ENCODE peak calls at places on chromosomes 6 and 20, in six cellular contexts. M, K, Q, B, X and H are unnamed samples.

GRCh38 chr20:62953839-62954703 is 1.6 kb downstream of the SLC17A9 start:
- DNase-seq in M (no peak), K (peak), Q (no peak), B (peak), X (peak), H (no peak)

GRCh38 chr6:15518057-15518456 is 144.8 kb downstream of the DTNBP1 start:
- DNase-seq in M (no peak), K (no peak), Q (no peak), B (no peak), X (no peak), H (no peak)

GRCh38 chr20:17576215-17576614 is 6.3 kb downstream of the DSTN start:
- DNase-seq in M (no peak), K (no peak), Q (no peak), B (no peak), X (no peak), H (no peak)

GRCh38 chr6:44530209-44530909 is 142.9 kb downstream of the CDC5L start:
- DNase-seq in M (no peak), K (no peak), Q (no peak), B (no peak), X (no peak), H (no peak)

GRCh38 chr6:119344306-119344705 is 5.3 kb downstream of the MAN1A1 start:
- DNase-seq in M (no peak), K (no peak), Q (no peak), B (no peak), X (peak), H (no peak)

GRCh38 chr6:4819706-4820283 is 43.6 kb downstream of the CDYL start:
- DNase-seq in M (no peak), K (no peak), Q (no peak), B (no peak), X (no peak), H (no peak)

GRCh38 chr6:39684790-39685485 is 40.3 kb downstream of the KIF6 start:
- DNase-seq in M (no peak), K (no peak), Q (no peak), B (no peak), X (no peak), H (no peak)

GRCh38 chr6:41939848-41940758 is 1.5 kb downstream of the CCND3 start:
- DNase-seq in M (no peak), K (no peak), Q (no peak), B (peak), X (no peak), H (no peak)

GRCh38 chr6:16331328-16332174 is 93.2 kb downstream of the GMPR start:
- DNase-seq in M (peak), K (no peak), Q (no peak), B (peak), X (peak), H (no peak)

GRCh38 chr6:51855310-51856082 is 231.9 kb downstream of the PKHD1 start:
- DNase-seq in M (peak), K (peak), Q (peak), B (peak), X (peak), H (peak)

GRCh38 chr20:52783769-52784168 is 188.4 kb upstream of the TSHZ2 start:
- DNase-seq in M (no peak), K (no peak), Q (no peak), B (peak), X (peak), H (no peak)

GRCh38 chr6:151022492-151022891 is 157.0 kb downstream of the MTHFD1L start:
- DNase-seq in M (no peak), K (no peak), Q (no peak), B (no peak), X (no peak), H (no peak)

GRCh38 chr6:151023346-151023745 is 157.8 kb downstream of the MTHFD1L start:
- DNase-seq in M (no peak), K (no peak), Q (no peak), B (no peak), X (no peak), H (no peak)

GRCh38 chr6:151018911-151019795 is 153.7 kb downstream of the MTHFD1L start:
- DNase-seq in M (no peak), K (no peak), Q (no peak), B (no peak), X (no peak), H (no peak)

GRCh38 chr6:151024597-151024996 is 159.1 kb downstream of the MTHFD1L start:
- DNase-seq in M (no peak), K (no peak), Q (no peak), B (no peak), X (no peak), H (no peak)

DNA sequence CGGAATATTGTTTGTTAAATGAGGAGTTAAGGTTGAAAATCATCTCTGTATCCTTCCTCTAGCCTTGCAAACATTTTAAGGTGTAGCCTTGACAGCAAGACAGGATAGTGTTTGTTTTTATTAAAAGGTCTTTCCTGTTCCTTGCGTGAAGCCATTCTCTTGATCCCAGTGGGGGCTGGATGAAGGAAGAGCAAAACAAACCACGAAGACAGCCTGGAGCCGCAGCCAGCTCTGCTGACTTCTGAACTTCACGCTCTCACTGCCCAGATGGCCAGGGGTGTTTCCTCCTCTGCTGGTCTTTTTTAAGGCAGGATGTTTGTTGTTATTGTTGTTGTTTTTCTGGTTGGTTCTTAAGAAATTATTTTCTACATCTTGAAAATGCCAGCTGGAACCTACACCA is 156.4 kb downstream of the MTHFD1L start:
- DNase-seq in M (no peak), K (no peak), Q (no peak), B (no peak), X (no peak), H (no peak)
- TF ChIP-seq SIN3A in M (no peak), K (no peak), Q (no peak), B (no peak), X (no peak), H (no peak)

DNA sequence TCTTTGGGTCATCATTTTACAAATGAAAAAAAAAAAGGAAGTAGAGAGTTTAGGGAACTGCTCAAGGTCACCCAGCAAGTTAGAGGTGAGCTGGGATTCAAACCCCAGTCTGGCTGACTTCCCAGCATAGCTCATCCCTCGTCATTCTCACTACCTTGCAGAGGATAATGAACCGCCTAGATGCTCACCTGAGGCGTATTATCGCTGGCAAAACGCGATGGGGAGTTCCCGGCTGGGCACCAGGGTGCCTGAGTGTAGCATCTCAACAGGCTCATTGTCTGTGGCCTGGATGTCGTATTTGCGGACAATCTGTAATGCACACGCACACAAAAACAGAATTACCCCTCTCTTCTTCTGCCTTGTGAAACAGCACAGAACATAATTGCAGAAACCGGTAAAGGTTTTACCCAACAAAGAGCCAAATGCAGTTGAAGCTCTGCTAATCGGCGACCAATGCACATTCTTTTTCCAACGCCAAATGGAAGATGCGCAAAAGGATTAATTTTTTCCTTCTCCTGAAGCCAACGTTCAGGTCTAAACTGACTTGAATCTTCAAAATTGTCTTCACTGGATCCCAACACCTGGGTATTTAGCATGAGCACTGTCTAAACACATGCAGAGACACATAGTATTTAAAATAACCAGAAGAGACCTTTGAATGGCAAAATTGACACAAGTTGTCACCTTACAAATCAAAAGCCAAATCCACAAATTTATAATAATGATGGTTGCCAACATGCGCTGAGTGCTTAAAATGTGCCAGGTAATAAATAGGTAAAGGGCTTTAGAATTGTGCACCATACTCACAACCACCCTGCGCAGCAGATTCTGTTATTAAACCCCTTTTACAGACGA is 16.6 kb downstream of the CYP24A1 start:
- DNase-seq in M (no peak), K (no peak), Q (no peak), B (no peak), X (no peak), H (no peak)
- TF ChIP-seq REST in M (no peak), K (no peak), Q (no peak), B (no peak), X (no peak), H (no peak)

DNA sequence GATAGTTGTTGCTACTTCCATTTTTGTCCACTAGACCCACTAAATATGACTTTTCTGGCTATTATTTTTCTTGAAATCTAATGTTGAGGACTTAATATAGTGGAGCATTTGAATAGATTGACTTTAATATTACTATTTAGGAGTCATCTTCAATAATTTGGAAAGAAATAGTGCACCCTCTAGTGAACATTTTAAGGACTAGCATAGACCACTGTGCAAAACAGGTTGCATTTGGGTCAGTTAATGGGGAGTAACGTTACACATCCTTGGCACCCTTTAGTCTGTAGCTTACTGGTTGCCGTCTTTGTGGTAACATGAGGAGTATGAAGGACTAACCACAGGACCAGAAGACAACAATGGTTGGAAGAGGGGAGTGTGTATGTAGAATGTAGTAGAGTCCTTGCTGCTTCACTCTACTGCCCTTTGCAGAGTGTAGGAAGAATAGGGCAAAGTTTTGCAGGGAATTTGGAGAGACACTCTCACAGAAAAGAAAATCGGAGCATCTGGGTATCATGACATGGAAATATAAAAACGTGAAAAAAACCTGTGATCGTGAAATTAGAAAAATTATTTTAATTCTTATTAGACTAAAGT is 25.2 kb downstream of the RFPL4B start:
- DNase-seq in M (peak), K (no peak), Q (peak), B (no peak), X (no peak), H (peak)
- TF ChIP-seq CTCF in M (peak), K (peak), Q (peak), B (no peak), X (peak), H (peak)

DNA sequence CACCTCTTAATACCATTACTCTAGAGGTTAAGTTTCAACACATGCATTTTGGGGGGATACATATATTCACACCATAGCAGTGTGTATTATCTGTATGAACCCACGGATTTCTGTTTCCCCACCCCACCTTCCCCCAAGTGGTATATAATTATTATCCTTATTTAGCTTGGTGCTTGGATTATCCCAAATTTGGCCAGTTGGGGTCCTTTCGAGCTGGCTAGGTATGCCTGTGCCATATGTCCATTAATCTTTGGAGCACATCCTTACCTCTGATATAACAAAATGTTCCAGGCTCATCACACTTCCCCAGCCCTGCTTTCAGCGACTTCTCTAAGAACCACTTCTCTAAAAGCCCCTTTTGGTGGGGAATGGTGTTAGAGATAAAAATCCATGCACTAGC is 118.7 kb upstream of the MLIP start:
- DNase-seq in M (no peak), K (no peak), Q (no peak), B (no peak), X (no peak), H (no peak)
- TF ChIP-seq SIN3A in M (no peak), K (no peak), Q (no peak), B (no peak), X (no peak), H (no peak)

DNA sequence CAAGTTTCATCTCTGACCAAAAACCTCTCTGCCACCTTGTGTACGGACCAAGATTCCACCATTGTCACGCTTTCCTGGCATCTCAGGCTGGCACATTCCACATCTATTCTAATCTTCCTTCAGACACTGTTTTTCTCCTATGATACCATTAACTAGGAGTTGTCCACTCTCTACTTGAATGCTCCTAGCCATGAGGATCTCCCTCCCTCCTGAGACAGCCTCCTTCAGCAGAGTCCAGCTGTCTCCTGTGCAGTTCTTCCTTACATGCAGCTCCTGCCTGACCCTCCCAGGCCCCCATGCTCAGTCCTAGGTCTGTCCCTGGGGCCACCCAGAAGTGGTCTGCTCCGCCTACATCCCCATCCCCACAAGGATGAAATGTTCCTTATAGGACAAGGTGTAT is 90.9 kb downstream of the CHMP4B start:
- DNase-seq in M (no peak), K (no peak), Q (no peak), B (no peak), X (no peak), H (no peak)
- TF ChIP-seq REST in M (no peak), K (no peak), Q (no peak), B (no peak), X (no peak), H (no peak)

DNA sequence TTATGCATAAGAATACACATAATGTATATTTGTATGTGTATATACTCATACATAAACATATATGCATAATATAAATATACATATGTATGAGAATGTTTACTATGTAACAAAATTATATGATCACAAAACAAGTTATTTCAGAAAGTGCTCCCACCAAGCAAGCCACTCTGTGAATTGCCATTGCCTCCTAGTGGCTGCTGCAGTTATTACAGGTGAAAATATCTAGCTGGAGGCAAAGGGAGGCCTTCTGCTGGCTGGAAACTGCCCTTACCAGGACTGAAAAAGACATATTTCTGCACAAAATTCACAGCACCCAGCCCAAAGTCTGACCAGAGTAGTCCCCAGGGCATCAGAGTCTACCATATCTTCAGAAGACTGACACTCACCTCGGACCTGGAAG is 14.4 kb upstream of the ADAM33 start:
- DNase-seq in M (no peak), K (no peak), Q (no peak), B (peak), X (no peak), H (no peak)
- TF ChIP-seq CTCF in M (peak), K (no peak), Q (peak), B (peak), X (peak), H (no peak)

DNA sequence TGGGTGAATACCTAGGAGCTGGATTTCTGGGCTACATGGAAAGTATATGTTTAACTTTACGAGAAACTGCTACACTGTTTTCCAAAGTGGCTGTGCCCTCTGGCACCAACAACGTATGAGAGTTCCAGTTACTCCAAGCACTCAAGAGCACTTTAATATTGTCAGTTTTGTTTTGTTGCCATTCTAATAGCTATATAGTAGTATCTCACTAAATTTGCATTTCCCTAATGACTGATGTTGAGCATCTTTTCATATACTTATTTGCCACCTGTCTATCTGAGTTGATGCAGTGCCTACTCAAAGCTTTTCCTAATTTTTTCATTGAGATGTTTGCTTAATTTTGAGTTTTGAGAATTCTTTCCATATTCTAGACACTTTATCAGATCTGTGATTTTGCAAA is 76.7 kb downstream of the IYD start:
- DNase-seq in M (no peak), K (no peak), Q (no peak), B (no peak), X (no peak), H (no peak)
- TF ChIP-seq SIN3A in M (no peak), K (no peak), Q (no peak), B (no peak), X (no peak), H (no peak)

DNA sequence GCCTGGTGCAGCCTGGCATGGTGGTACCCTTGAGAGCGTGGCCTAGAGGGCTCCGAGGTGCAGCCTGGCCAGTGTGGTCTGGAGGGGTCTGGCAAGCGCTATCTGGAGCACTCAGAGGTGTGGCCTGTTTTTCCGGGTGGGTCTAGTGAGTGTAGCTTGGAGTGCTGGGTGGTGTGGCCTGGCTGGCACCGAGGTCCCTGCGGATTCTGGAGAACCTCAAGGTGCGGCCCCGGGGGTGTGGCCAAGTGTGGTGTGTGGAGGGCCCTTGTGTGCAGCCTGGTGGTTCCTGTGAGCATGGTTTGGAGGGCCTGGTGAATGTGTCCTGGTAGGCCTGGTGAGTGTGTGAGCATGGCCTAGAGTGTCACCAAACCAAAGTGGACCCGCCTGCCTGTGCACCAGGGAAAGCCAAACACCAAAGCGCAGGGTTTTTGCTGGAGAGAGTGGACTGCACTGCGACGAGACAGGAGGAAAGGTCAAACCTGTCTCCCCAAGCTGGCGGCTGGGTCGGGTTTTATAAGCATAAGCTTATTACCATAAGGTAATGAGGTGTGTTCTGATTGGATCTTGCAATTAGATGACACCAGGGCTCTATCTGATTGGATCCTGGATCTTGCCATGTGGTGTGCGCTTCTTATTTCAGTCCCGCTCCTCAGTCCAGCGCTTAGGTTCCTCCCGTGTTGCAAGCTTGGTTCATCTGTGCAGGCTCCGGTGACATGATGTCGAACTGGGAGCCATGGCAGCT is 35.7 kb downstream of the IGF2R start:
- DNase-seq in M (no peak), K (no peak), Q (no peak), B (no peak), X (no peak), H (no peak)
- TF ChIP-seq REST in M (no peak), K (no peak), Q (no peak), B (no peak), X (no peak), H (no peak)

DNA sequence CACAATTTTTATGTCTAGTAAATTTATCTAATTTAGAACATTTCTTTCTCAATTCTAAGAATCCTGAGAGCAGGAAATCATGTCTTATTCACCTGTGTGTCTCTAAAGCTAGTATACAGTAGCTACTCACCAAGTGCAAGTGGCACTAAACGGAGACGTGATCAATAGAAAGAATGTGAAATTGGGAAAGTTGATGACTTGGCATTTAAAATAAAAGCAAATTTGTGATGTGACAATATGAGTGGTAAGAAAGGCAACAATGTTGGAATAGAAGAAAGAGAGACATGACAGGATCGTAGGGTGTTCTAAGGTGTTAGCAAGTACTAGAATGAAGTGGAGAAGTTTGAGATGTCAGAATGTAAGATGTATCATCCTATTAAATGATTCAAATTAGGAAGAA is 725.9 kb downstream of the BCKDHB start:
- DNase-seq in M (no peak), K (no peak), Q (no peak), B (no peak), X (no peak), H (no peak)
- TF ChIP-seq CTCF in M (no peak), K (no peak), Q (no peak), B (no peak), X (no peak), H (no peak)